ENCODE peak calls at places on chromosomes 5 and 9, in six cellular contexts. One of them, this sample, is unnamed.

GRCh38 chr9:126226991-126227937 is 99.4 kb upstream of the MVB12B start:
- DNase-seq in tibial artery: peak; percentile 48
- DNase-seq in astrocyte: no peak
- DNase-seq in naive thymus-derived CD4-positive, alpha-beta T cell: no peak
- DNase-seq in IMR-90: no peak
- DNase-seq in adrenal gland: no peak
- DNase-seq in this sample: no peak

GRCh38 chr9:133457233-133457632 is 2.5 kb upstream of the CACFD1 start:
- DNase-seq in naive thymus-derived CD4-positive, alpha-beta T cell: no peak
- DNase-seq in adrenal gland: no peak
- DNase-seq in IMR-90: no peak
- DNase-seq in astrocyte: no peak
- DNase-seq in tibial artery: no peak
- DNase-seq in this sample: no peak

GRCh38 chr5:169697518-169697890 is 60.4 kb downstream of the DOCK2 start:
- DNase-seq in IMR-90: no peak
- DNase-seq in astrocyte: no peak
- DNase-seq in naive thymus-derived CD4-positive, alpha-beta T cell: no peak
- DNase-seq in tibial artery: no peak
- DNase-seq in adrenal gland: no peak
- DNase-seq in this sample: no peak

GRCh38 chr9:21570643-21571275 is 88.6 kb upstream of the IFNE start:
- DNase-seq in naive thymus-derived CD4-positive, alpha-beta T cell: no peak
- DNase-seq in IMR-90: no peak
- DNase-seq in tibial artery: no peak
- DNase-seq in astrocyte: no peak
- DNase-seq in adrenal gland: no peak
- DNase-seq in this sample: no peak

GRCh38 chr9:108722396-108722795 is 133.4 kb downstream of the ACTL7B start:
- DNase-seq in astrocyte: no peak
- DNase-seq in tibial artery: peak; percentile 68
- DNase-seq in naive thymus-derived CD4-positive, alpha-beta T cell: no peak
- DNase-seq in IMR-90: no peak
- DNase-seq in adrenal gland: no peak
- DNase-seq in this sample: no peak

GRCh38 chr9:76433851-76434250 is 25.1 kb upstream of the GCNT1 start:
- DNase-seq in tibial artery: no peak
- DNase-seq in astrocyte: peak; percentile 72
- DNase-seq in IMR-90: peak; percentile 83
- DNase-seq in adrenal gland: no peak
- DNase-seq in naive thymus-derived CD4-positive, alpha-beta T cell: no peak
- DNase-seq in this sample: no peak

GRCh38 chr5:61228691-61229280 is 66.5 kb upstream of the SMIM15 start:
- DNase-seq in adrenal gland: no peak
- DNase-seq in tibial artery: no peak
- DNase-seq in IMR-90: peak; percentile 52
- DNase-seq in astrocyte: peak; percentile 76
- DNase-seq in naive thymus-derived CD4-positive, alpha-beta T cell: no peak
- DNase-seq in this sample: no peak

GRCh38 chr9:92709240-92709639 is 39.3 kb upstream of the IPPK start:
- DNase-seq in astrocyte: no peak
- DNase-seq in IMR-90: no peak
- DNase-seq in adrenal gland: no peak
- DNase-seq in tibial artery: no peak
- DNase-seq in naive thymus-derived CD4-positive, alpha-beta T cell: no peak
- DNase-seq in this sample: no peak

GRCh38 chr5:62477801-62478200 is 65.2 kb downstream of the IPO11 start:
- DNase-seq in naive thymus-derived CD4-positive, alpha-beta T cell: no peak
- DNase-seq in tibial artery: no peak
- DNase-seq in adrenal gland: no peak
- DNase-seq in astrocyte: peak; percentile 27
- DNase-seq in IMR-90: peak; percentile 83
- DNase-seq in this sample: no peak

GRCh38 chr9:127583605-127584053 is 28.4 kb upstream of the STXBP1 start:
- DNase-seq in IMR-90: peak; percentile 71
- DNase-seq in adrenal gland: no peak
- DNase-seq in naive thymus-derived CD4-positive, alpha-beta T cell: no peak
- DNase-seq in tibial artery: no peak
- DNase-seq in astrocyte: peak; percentile 89
- DNase-seq in this sample: no peak

DNA sequence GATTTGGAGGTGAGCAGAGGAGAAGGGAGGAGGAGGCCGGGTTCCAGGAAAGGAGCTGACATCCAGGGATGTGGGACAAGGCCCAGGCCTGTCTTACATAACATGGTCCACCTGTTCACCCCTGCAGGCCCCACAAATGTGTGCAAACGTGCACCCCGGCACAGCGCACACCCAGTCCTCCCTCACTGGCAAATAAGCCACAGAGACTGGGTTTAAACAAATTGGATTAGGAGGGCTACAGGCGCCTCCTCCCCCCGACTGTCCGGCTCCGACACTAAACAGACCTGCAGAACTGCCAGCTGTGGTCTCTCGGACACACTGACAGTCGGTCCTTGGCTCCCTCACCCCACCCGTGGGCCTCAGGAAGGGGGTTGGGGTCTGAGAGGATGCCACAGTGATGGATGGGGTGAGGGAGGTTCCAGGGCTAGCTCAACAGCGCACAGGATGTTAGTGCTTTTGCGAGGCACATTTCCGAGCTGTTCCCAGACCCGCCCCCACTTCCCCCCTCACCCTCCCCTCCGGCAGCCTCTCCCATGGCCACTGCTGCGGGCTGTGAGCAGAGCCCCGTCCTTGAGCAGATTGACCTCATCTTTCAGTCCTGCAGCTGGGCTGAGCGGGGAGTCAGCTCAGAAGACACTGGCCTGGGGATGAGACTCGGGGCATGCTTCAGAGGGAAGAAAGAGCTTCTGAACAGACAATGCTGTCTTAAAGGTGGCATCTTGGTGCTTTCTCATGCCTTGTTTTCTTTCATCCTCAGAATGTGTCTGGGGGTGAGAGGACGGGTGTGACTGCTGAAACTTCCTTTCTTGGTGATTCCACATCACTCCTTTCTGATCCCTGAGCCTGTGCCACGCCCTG is 43.6 kb upstream of the IL17B start:
- DNase-seq in tibial artery: peak; percentile 81
- DNase-seq in adrenal gland: peak; percentile 94
- DNase-seq in IMR-90: peak; percentile 95
- DNase-seq in naive thymus-derived CD4-positive, alpha-beta T cell: no peak
- DNase-seq in astrocyte: peak; percentile 82
- DNase-seq in this sample: peak; percentile 95
- H3K27ac ChIP-seq in tibial artery: peak overlapping the region; percentile 98
- H3K27ac ChIP-seq in adrenal gland: peak overlapping the region; percentile 76
- H3K27ac ChIP-seq in IMR-90: peak overlapping the region; percentile 99
- H3K27ac ChIP-seq in naive thymus-derived CD4-positive, alpha-beta T cell: no peak overlapping the region
- H3K27ac ChIP-seq in astrocyte: peak overlapping the region; percentile 66
- H3K27ac ChIP-seq in this sample: peak overlapping the region; percentile 95

DNA sequence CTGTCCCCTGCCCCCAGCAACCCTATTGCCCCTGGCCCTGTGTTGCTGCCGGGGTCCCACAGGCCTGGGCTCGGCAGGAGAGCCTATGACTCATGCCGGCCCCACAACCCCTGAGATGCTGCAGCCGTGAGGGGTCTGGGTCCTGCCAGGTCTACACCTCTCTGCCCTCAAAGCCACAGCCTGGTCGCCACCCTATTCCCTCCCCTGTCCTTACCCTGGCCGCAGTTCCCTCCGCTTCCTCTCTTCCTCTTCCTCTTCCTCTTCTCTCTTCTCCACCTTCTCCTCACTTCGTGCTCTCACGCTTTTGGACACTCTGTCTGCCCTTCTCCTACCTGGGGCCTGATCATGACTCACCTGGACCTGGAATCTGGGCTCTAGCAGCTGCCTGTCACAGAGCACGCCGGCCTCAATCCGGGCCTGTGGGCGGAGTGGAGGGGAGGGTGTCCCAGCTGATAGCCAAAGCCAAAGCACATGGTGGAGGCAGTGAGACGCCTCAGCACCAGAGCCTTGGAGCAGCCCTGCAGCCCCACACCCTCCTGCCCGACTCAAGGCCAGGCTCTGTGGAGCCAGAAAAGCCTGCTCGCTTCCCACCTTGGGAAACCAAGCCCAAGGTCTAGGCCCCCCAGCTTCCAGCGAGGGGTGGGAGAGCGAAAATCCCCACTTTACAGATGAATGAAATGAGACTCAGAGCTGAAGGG is 26.8 kb upstream of the CSF1R start:
- DNase-seq in astrocyte: peak; percentile 18
- DNase-seq in naive thymus-derived CD4-positive, alpha-beta T cell: no peak
- DNase-seq in IMR-90: no peak
- DNase-seq in tibial artery: peak; percentile 87
- DNase-seq in adrenal gland: no peak
- DNase-seq in this sample: no peak
- H3K27ac ChIP-seq in astrocyte: peak overlapping the region; percentile 74
- H3K27ac ChIP-seq in naive thymus-derived CD4-positive, alpha-beta T cell: no peak overlapping the region
- H3K27ac ChIP-seq in IMR-90: peak overlapping the region; percentile 8
- H3K27ac ChIP-seq in tibial artery: peak overlapping the region; percentile 82
- H3K27ac ChIP-seq in adrenal gland: no peak overlapping the region
- H3K27ac ChIP-seq in this sample: peak overlapping the region; percentile 78

DNA sequence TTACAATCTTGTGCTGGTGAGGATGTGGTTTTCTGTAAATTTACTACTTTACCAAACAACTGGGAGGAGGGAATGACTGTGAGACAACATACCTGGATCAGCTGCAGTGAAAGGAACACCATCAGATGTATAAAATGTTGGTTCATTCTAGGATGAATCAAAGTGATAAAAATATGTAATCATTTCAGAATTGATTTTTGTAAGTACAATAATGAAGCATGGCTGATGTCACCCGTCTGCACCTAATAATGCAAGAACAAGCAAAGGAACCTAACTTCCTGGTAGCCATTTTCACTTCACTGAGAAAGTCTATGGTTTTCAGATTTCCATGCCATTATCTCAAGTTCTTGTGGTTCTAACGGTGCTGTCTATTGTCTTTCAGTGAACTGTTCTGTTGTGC is 18.7 kb upstream of the C5orf34 start:
- DNase-seq in naive thymus-derived CD4-positive, alpha-beta T cell: no peak
- DNase-seq in adrenal gland: no peak
- DNase-seq in tibial artery: no peak
- DNase-seq in IMR-90: no peak
- DNase-seq in astrocyte: no peak
- DNase-seq in this sample: no peak
- H3K27ac ChIP-seq in naive thymus-derived CD4-positive, alpha-beta T cell: no peak overlapping the region
- H3K27ac ChIP-seq in adrenal gland: no peak overlapping the region
- H3K27ac ChIP-seq in tibial artery: no peak overlapping the region
- H3K27ac ChIP-seq in IMR-90: no peak overlapping the region
- H3K27ac ChIP-seq in astrocyte: no peak overlapping the region
- H3K27ac ChIP-seq in this sample: no peak overlapping the region

GRCh38 chr5:123585871-123586270 is 73.9 kb downstream of the CSNK1G3 start:
- DNase-seq in astrocyte: peak; percentile 10
- DNase-seq in tibial artery: no peak
- DNase-seq in naive thymus-derived CD4-positive, alpha-beta T cell: no peak
- DNase-seq in IMR-90: no peak
- DNase-seq in adrenal gland: no peak
- DNase-seq in this sample: no peak

GRCh38 chr5:123578390-123578789 is 66.4 kb downstream of the CSNK1G3 start:
- DNase-seq in astrocyte: no peak
- DNase-seq in tibial artery: no peak
- DNase-seq in adrenal gland: no peak
- DNase-seq in IMR-90: no peak
- DNase-seq in naive thymus-derived CD4-positive, alpha-beta T cell: no peak
- DNase-seq in this sample: no peak

GRCh38 chr5:123579410-123579809 is 67.4 kb downstream of the CSNK1G3 start:
- DNase-seq in IMR-90: no peak
- DNase-seq in adrenal gland: no peak
- DNase-seq in naive thymus-derived CD4-positive, alpha-beta T cell: no peak
- DNase-seq in astrocyte: no peak
- DNase-seq in tibial artery: no peak
- DNase-seq in this sample: no peak

GRCh38 chr5:123582570-123583293 is 70.8 kb downstream of the CSNK1G3 start:
- DNase-seq in astrocyte: no peak
- DNase-seq in naive thymus-derived CD4-positive, alpha-beta T cell: no peak
- DNase-seq in IMR-90: no peak
- DNase-seq in tibial artery: no peak
- DNase-seq in adrenal gland: no peak
- DNase-seq in this sample: no peak
- H3K27ac ChIP-seq in astrocyte: no peak overlapping the region
- H3K27ac ChIP-seq in naive thymus-derived CD4-positive, alpha-beta T cell: no peak overlapping the region
- H3K27ac ChIP-seq in IMR-90: no peak overlapping the region
- H3K27ac ChIP-seq in tibial artery: no peak overlapping the region
- H3K27ac ChIP-seq in adrenal gland: no peak overlapping the region
- H3K27ac ChIP-seq in this sample: no peak overlapping the region

DNA sequence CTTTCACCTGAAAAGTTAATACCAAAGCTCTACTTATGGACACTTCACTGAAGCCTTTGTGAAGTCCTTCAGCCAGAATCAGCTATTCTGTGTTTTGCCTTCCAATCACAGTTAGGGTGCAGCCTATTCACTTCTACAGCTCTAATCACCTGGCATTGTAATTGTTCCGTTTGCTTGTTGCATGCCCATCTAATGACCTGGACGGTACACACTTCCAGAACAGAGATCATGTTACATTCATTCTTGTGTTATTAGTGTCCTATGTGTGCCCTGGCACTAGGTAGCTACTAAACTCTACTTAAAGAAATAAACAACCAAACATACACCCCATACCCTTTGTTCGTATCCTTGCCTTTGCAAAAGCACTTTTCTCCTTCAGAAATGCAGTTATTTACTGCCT is 1162.9 kb upstream of the WWC1 start:
- DNase-seq in naive thymus-derived CD4-positive, alpha-beta T cell: no peak
- DNase-seq in astrocyte: no peak
- DNase-seq in adrenal gland: no peak
- DNase-seq in tibial artery: no peak
- DNase-seq in IMR-90: no peak
- DNase-seq in this sample: no peak
- H3K27ac ChIP-seq in naive thymus-derived CD4-positive, alpha-beta T cell: no peak overlapping the region
- H3K27ac ChIP-seq in astrocyte: no peak overlapping the region
- H3K27ac ChIP-seq in adrenal gland: no peak overlapping the region
- H3K27ac ChIP-seq in tibial artery: no peak overlapping the region
- H3K27ac ChIP-seq in IMR-90: no peak overlapping the region
- H3K27ac ChIP-seq in this sample: no peak overlapping the region

GRCh38 chr5:177301503-177302165 is 1.9 kb downstream of the RAB24 start:
- DNase-seq in IMR-90: no peak
- DNase-seq in adrenal gland: peak; percentile 78
- DNase-seq in tibial artery: peak; percentile 61
- DNase-seq in naive thymus-derived CD4-positive, alpha-beta T cell: no peak
- DNase-seq in astrocyte: no peak
- DNase-seq in this sample: no peak
- H3K27ac ChIP-seq in IMR-90: no peak overlapping the region
- H3K27ac ChIP-seq in adrenal gland: no peak overlapping the region
- H3K27ac ChIP-seq in tibial artery: no peak overlapping the region
- H3K27ac ChIP-seq in naive thymus-derived CD4-positive, alpha-beta T cell: peak overlapping the region; percentile 36
- H3K27ac ChIP-seq in astrocyte: no peak overlapping the region
- H3K27ac ChIP-seq in this sample: no peak overlapping the region

This sample was measured in AG04450.